ENCODE peak calls at places on chromosomes 7 and 10, in five cellular contexts. C is adrenal gland, U is IMR-90, Z is K562, H is HepG2. Y is an unnamed sample.

GRCh38 chr10:98555011-98555619 is 108.4 kb upstream of the HPS1 start:
- DNase-seq in C (no peak), U (no peak), Z (no peak), H (no peak), Y (no peak)

GRCh38 chr10:75108684-75109458 is 2.6 kb upstream of the SAMD8 start:
- DNase-seq in C (no peak), U (no peak), Z (peak), H (peak), Y (peak)

GRCh38 chr7:33412336-33412735 is 283.0 kb downstream of the BBS9 start:
- DNase-seq in C (no peak), U (no peak), Z (no peak), H (no peak), Y (no peak)

GRCh38 chr10:119421887-119422684 is 120.4 kb downstream of the RGS10 start:
- DNase-seq in C (no peak), U (peak), Z (no peak), H (no peak), Y (no peak)

GRCh38 chr7:134293029-134293740 is 23.5 kb downstream of the SLC35B4 start:
- DNase-seq in C (no peak), U (no peak), Z (no peak), H (peak), Y (no peak)

GRCh38 chr10:127155221-127155620 is 41.2 kb downstream of the INSYN2A start:
- DNase-seq in C (no peak), U (peak), Z (no peak), H (no peak), Y (no peak)

GRCh38 chr10:117175901-117176534 is 21.3 kb upstream of the KCNK18 start:
- DNase-seq in C (peak), U (peak), Z (peak), H (peak), Y (peak)

GRCh38 chr10:126902157-126902556 is 3.1 kb upstream of the DOCK1 start:
- DNase-seq in C (no peak), U (peak), Z (no peak), H (peak), Y (peak)

GRCh38 chr10:48353246-48353645 is 46.8 kb downstream of the MAPK8 start:
- DNase-seq in C (no peak), U (no peak), Z (no peak), H (no peak), Y (no peak)

GRCh38 chr10:87675396-87676376 is 16.0 kb downstream of the PAPSS2 start:
- DNase-seq in C (no peak), U (peak), Z (no peak), H (no peak), Y (no peak)

GRCh38 chr10:90480466-90480865 is 377.4 kb downstream of the HTR7 start:
- DNase-seq in C (no peak), U (no peak), Z (no peak), H (no peak), Y (no peak)

GRCh38 chr7:138738551-138739335 is 37.6 kb upstream of the SVOPL start:
- DNase-seq in C (peak), U (peak), Z (peak), H (peak), Y (peak)

GRCh38 chr10:5297466-5297865 is 67.3 kb upstream of the UCN3 start:
- DNase-seq in C (no peak), U (no peak), Z (no peak), H (no peak), Y (no peak)

GRCh38 chr10:99595770-99596465 is 24.3 kb downstream of the SLC25A28 start:
- DNase-seq in C (no peak), U (no peak), Z (peak), H (no peak), Y (no peak)

GRCh38 chr10:23341004-23341403 is 3.6 kb downstream of the C10orf67 start:
- DNase-seq in C (no peak), U (peak), Z (no peak), H (no peak), Y (no peak)

GRCh38 chr7:48280100-48280499 is 108.8 kb downstream of the ABCA13 start:
- DNase-seq in C (no peak), U (peak), Z (no peak), H (no peak), Y (no peak)

GRCh38 chr7:100266576-100267354 is 40.7 kb upstream of the SPDYE3 start:
- DNase-seq in C (no peak), U (no peak), Z (no peak), H (no peak), Y (no peak)

GRCh38 chr10:3330687-3331086 is 158.1 kb upstream of the PITRM1 start:
- DNase-seq in C (no peak), U (peak), Z (no peak), H (no peak), Y (no peak)

GRCh38 chr10:129393812-129394211 is 73.2 kb upstream of the MGMT start:
- DNase-seq in C (no peak), U (no peak), Z (no peak), H (no peak), Y (no peak)

GRCh38 chr7:113968713-113969112 is 49.9 kb upstream of the PPP1R3A start:
- DNase-seq in C (no peak), U (no peak), Z (no peak), H (no peak), Y (no peak)

GRCh38 chr10:111551001-111551400 is 474.2 kb downstream of the ADRA2A start:
- DNase-seq in C (no peak), U (no peak), Z (no peak), H (no peak), Y (no peak)

GRCh38 chr7:134905375-134905774 is 80.9 kb upstream of the AGBL3 start:
- DNase-seq in C (no peak), U (peak), Z (no peak), H (no peak), Y (no peak)

GRCh38 chr7:5541087-5541992 is 117.7 kb upstream of the TNRC18 start:
- DNase-seq in C (no peak), U (no peak), Z (no peak), H (no peak), Y (no peak)
- TF ChIP-seq POLR2A in C (no peak), U (no peak), Z (no peak), H (no peak), Y (no peak)

GRCh38 chr10:35126530-35127288 is at the start of gene CREM:
- DNase-seq in C (peak), U (peak), Z (peak), H (peak), Y (peak)
- TF ChIP-seq POLR2A in C (peak), U (peak), Z (peak), H (peak), Y (peak)

DNA sequence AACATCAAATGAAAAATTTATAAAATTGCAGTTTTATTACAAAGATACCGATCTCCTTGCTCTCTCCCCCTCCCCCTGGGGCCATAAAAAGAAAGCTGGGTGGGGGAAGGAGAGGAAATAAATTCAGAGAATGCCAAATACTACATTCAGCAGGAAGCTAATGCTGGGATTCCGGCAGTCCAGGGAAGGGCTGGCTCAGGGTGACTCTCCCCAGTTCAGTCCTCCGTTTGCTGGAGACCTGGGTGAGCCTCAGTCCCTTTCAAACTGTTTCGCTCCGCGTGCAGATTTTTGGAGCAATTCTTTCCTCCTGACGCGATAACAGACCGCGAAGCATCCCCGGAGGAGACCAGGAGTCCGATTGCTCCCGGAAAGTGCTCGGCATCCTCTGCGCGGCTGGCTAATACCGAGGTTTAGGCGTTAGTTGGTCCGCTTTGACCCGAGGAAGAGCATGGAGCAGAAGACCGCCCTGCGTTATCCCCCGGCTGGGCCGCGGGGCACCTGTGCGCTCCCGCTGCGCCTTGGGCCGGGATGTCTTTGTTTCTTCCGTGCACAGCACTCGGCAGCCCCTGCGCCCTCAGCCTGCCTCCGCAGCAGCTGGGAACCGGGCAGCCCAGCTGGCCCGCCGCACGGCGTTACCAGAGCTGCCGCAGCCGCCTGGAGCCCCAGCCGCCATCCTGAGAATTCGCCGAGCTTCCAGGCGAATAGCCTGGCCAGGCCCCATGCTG is 3.9 kb upstream of the HOXA2 start:
- DNase-seq in C (no peak), U (peak), Z (no peak), H (no peak), Y (no peak)
- TF ChIP-seq POLR2A in C (no peak), U (peak), Z (no peak), H (no peak), Y (no peak)

GRCh38 chr10:131615150-131615549 is 285.7 kb upstream of the PPP2R2D start:
- DNase-seq in C (no peak), U (no peak), Z (no peak), H (no peak), Y (no peak)

GRCh38 chr10:131620314-131620713 is 280.5 kb upstream of the PPP2R2D start:
- DNase-seq in C (no peak), U (no peak), Z (no peak), H (no peak), Y (no peak)

GRCh38 chr10:131618587-131619267 is 282.1 kb upstream of the PPP2R2D start:
- DNase-seq in C (no peak), U (no peak), Z (no peak), H (no peak), Y (no peak)

GRCh38 chr10:131617113-131617877 is 283.5 kb upstream of the PPP2R2D start:
- DNase-seq in C (no peak), U (no peak), Z (peak), H (no peak), Y (no peak)

DNA sequence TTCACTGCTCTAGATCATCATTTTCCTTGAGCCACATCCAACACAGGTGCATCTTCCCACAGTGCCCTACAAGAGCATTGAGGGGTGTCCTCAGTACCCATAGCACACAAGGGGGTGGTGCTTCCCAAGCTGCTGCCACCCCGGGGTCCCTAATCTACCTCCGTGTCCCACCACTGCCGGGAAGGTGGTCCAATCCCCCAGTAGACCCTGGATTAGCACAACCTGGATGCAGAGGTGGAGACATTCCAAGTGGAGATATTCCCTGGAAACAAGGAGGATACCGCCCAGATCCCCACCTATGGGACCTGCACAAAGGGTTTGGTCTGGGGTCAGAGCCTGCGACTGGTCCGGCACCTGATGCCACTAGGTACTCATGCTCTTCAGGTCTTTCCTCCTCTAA is 284.8 kb upstream of the PPP2R2D start:
- DNase-seq in C (no peak), U (no peak), Z (no peak), H (no peak), Y (no peak)
- TF ChIP-seq POLR2A in C (no peak), U (no peak), Z (no peak), H (no peak), Y (no peak)

DNA sequence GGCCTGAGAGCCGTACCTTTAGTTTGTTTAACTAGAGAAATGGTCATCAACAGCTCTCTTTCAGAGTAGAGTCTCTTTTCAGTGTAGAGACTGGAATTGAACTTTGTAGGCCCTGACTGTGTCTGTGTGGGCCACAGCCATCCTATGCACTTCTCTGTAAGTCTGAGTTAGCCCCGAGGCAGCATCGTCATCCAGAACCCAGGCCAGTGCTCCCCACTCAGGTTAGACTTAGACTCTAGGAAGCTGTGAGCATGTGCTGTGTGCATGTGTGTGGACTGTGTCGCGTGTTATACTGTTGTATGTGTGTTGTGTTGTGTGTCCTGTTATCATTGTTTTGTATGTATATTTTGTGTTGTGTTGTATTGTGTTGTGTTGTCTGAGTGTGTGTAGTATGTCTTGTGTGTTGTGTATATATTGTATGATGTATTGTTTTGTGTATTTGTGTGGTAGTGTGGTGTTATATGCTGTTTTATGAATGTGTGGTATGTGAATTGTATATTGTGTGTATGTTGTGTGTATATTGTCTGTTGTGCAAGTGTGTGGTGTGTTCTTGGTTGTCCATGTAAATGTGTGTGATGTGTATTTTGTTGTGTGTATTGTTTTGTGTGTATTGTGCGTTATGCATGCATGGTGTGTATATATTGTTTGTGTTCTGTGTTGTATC is 18.1 kb upstream of the NCAPG2 start:
- DNase-seq in C (no peak), U (no peak), Z (no peak), H (no peak), Y (no peak)
- TF ChIP-seq POLR2A in C (no peak), U (no peak), Z (no peak), H (no peak), Y (no peak)

DNA sequence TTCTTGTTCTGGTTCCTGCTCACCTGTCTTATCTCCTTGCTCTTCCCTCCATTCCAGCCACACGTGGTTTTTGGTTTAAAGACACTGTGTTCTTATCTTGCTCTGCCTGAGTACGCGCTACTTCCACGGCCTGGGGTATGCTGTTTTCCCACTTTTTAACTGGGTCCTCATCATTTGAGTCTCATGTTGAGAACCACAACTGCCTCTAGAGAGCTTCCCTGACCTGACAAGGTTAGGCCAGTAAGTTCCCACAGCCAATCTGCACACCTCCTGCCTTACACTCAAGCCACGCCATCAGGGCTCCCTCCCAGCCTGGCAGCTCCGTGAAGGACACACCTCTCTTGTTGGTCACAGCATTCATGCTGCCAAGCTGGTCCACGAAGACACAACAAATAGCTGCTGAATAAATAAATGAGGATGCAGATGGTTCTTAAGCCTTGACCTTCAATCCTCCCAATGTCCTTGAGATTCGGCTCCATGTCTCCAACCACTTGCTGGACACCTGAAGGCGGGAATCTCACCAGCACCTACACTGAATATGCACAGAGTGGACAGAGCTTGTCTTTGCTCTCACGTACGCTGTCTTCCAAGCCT is 201.7 kb upstream of the KLF14 start:
- DNase-seq in C (no peak), U (no peak), Z (peak), H (no peak), Y (no peak)
- TF ChIP-seq POLR2A in C (no peak), U (no peak), Z (no peak), H (no peak), Y (no peak)

GRCh38 chr7:107948645-107949442 is 54.1 kb downstream of the LAMB1 start:
- DNase-seq in C (peak), U (peak), Z (no peak), H (peak), Y (no peak)

GRCh38 chr7:107946451-107946850 is 55.5 kb downstream of the DLD start:
- DNase-seq in C (no peak), U (peak), Z (no peak), H (no peak), Y (no peak)

GRCh38 chr7:107944776-107945175 is 53.8 kb downstream of the DLD start:
- DNase-seq in C (no peak), U (no peak), Z (no peak), H (no peak), Y (no peak)

GRCh38 chr7:107945332-107945731 is 54.3 kb downstream of the DLD start:
- DNase-seq in C (no peak), U (no peak), Z (no peak), H (no peak), Y (no peak)

DNA sequence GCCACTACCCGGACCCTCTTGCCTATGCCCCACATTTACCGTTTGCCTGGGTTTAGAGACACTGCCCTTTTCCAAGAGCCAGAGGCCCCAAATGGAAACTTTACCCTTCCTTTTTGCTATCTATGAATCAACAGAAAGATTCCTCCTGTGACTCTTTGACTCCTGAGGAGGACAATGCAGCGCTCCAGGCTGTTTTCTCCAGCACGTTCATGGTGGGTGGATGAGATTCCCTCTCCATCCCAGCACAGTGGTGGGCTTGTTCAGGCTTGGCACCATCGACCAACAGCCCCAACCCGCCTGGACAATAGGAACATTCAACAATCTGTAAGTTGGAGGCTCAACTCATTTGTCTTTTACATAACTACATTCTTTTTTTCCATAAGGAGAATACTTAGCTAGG is 55.9 kb downstream of the DLD start:
- DNase-seq in C (no peak), U (no peak), Z (no peak), H (no peak), Y (no peak)
- TF ChIP-seq POLR2A in C (no peak), U (no peak), Z (no peak), H (no peak), Y (no peak)